ENCODE peak calls at places on chromosomes 6 and 20, in ten cellular contexts. O, E, M, C, Q, T, D, N, H and P are unnamed samples.

GRCh38 chr20:53922901-53923314 is 147.5 kb downstream of the BCAS1 start:
- DNase-seq in M (no peak), N (no peak), H (no peak), C (peak), T (no peak), O (no peak), D (no peak), Q (no peak), E (no peak), P (no peak)

GRCh38 chr6:135212020-135212806 is 31.1 kb downstream of the MYB start:
- DNase-seq in T (no peak), O (no peak), N (no peak), D (no peak), M (no peak), H (no peak), C (no peak), Q (no peak), E (no peak), P (no peak)

GRCh38 chr6:39642300-39642699 is 82.9 kb downstream of the KIF6 start:
- DNase-seq in N (no peak), H (no peak), T (no peak), Q (no peak), C (no peak), M (no peak), E (no peak), D (peak), O (no peak), P (no peak)

GRCh38 chr20:44089987-44090674 is 96.9 kb downstream of the JPH2 start:
- DNase-seq in T (peak), N (no peak), Q (no peak), C (peak), H (peak), M (no peak), O (no peak), D (no peak), E (peak), P (no peak)

GRCh38 chr6:20866038-20866437 is 331.8 kb downstream of the CDKAL1 start:
- DNase-seq in O (no peak), H (no peak), E (no peak), Q (no peak), C (no peak), T (no peak), M (no peak), N (no peak), D (no peak), P (no peak)

GRCh38 chr6:27871919-27872633 is 40.1 kb downstream of the OR2B2 start:
- DNase-seq in C (peak), M (peak), T (no peak), O (peak), E (peak), H (peak), D (peak), Q (peak), N (peak), P (peak)

GRCh38 chr6:161411265-161411944 is 137.5 kb upstream of the AGPAT4 start:
- DNase-seq in Q (no peak), M (no peak), O (no peak), T (no peak), C (no peak), E (no peak), N (no peak), H (no peak), D (no peak), P (no peak)

GRCh38 chr6:53702316-53702715 is 36.8 kb upstream of the KLHL31 start:
- DNase-seq in T (no peak), M (no peak), Q (no peak), C (no peak), O (no peak), D (no peak), E (no peak), N (no peak), H (no peak), P (no peak)

GRCh38 chr6:51640016-51640415 is 447.4 kb downstream of the PKHD1 start:
- DNase-seq in E (no peak), C (no peak), H (no peak), T (no peak), D (no peak), O (no peak), N (no peak), Q (no peak), M (no peak), P (no peak)

GRCh38 chr20:47727909-47728361 is 57.3 kb downstream of the SULF2 start:
- DNase-seq in E (no peak), H (no peak), C (no peak), O (no peak), D (no peak), N (no peak), Q (no peak), T (no peak), M (no peak), P (no peak)

GRCh38 chr6:170258395-170258794 is 32.5 kb downstream of the DLL1 start:
- DNase-seq in C (no peak), D (no peak), Q (no peak), E (no peak), T (no peak), H (peak), M (no peak), N (no peak), O (no peak), P (no peak)

GRCh38 chr6:5121956-5122355 is 36.8 kb downstream of the PPP1R3G start:
- DNase-seq in N (no peak), M (no peak), T (no peak), D (no peak), C (no peak), H (no peak), E (no peak), O (no peak), Q (no peak), P (no peak)

GRCh38 chr20:37877832-37878772 is 24.8 kb upstream of the VSTM2L start:
- DNase-seq in D (no peak), E (no peak), M (no peak), C (no peak), N (no peak), O (no peak), H (no peak), Q (no peak), T (no peak), P (no peak)

GRCh38 chr6:1197309-1197708 is 114.6 kb upstream of the FOXQ1 start:
- DNase-seq in N (no peak), D (no peak), O (no peak), M (no peak), T (no peak), H (no peak), Q (no peak), C (no peak), E (no peak), P (no peak)

GRCh38 chr6:15519681-15520080 is 143.1 kb downstream of the DTNBP1 start:
- DNase-seq in H (peak), Q (no peak), M (no peak), E (no peak), O (no peak), T (no peak), D (no peak), N (no peak), C (no peak), P (peak)

GRCh38 chr6:90068264-90068663 is 174.0 kb downstream of the GJA10 start:
- DNase-seq in Q (no peak), C (no peak), M (no peak), H (no peak), E (peak), O (no peak), T (peak), D (no peak), N (no peak), P (no peak)

GRCh38 chr20:31494131-31494530 is 19.0 kb downstream of the REM1 start:
- DNase-seq in O (no peak), N (no peak), C (no peak), H (no peak), Q (peak), E (no peak), T (peak), D (peak), M (no peak), P (no peak)

GRCh38 chr6:42251911-42252637 is 34.4 kb upstream of the MRPS10 start:
- DNase-seq in M (no peak), Q (no peak), O (peak), D (no peak), E (peak), C (peak), N (no peak), H (peak), T (no peak), P (no peak)

DNA sequence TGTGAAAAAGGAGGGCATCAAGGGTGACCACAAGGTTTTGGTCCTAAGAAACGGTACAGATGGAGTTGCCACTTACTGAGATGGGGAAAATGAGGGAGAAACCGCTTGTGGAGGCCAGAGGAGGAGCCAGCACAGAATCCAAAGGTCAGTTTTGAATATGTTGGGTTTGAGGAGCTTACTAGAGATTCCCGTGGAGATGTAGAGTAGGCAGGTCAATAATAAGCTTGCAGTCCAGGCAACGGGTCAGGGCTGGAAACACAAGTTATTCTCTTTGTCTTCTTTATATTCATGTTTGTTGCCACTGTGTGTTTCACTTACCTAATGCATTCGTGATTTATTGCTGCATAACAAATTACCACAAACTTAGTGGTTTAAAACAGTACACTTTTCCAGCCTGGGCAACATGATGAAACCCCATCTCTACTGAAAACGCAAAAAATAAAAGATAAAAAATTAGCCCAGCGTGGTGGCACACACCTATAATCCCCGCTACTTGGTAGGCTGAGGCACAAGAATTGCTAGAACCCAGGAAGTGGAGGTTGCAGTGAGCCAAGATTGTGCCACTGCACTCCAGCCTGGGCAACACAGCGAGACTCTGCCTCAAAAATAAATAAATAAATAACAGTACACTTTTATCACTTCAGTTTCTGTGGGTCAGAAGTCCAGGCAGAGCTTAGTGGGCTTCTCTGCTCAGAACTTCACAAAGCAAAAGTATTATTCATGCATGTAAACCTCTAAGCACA is 2.7 kb upstream of the BTN3A2 start:
- DNase-seq in M (no peak), O (no peak), T (no peak), D (no peak), E (no peak), H (no peak), Q (no peak), C (no peak), N (no peak), P (no peak)
- TF ChIP-seq POLR2AphosphoS5 in M (no peak), O (no peak), T (no peak), D (no peak), E (no peak), H (no peak), Q (no peak), C (no peak), N (no peak), P (no peak)

GRCh38 chr6:37019065-37019450 is 13.6 kb downstream of the FGD2 start:
- DNase-seq in T (no peak), O (no peak), N (no peak), E (no peak), Q (no peak), C (no peak), M (peak), H (no peak), D (no peak), P (peak)

GRCh38 chr6:37022135-37022863 is 16.8 kb downstream of the FGD2 start:
- DNase-seq in T (no peak), C (no peak), Q (no peak), D (no peak), H (no peak), N (no peak), M (no peak), O (no peak), E (no peak), P (no peak)

GRCh38 chr6:37018152-37019064 is 13.0 kb downstream of the FGD2 start:
- DNase-seq in C (peak), N (peak), H (peak), O (peak), E (peak), D (peak), M (peak), T (peak), Q (peak), P (peak)

GRCh38 chr6:37021356-37022129 is 16.1 kb downstream of the FGD2 start:
- DNase-seq in N (no peak), E (peak), T (no peak), M (no peak), C (peak), Q (no peak), O (no peak), D (peak), H (no peak), P (no peak)

GRCh38 chr6:37020426-37021211 is 15.2 kb downstream of the FGD2 start:
- DNase-seq in N (no peak), Q (no peak), C (peak), E (no peak), O (peak), D (peak), M (no peak), T (no peak), H (no peak), P (no peak)
- TF ChIP-seq POLR2AphosphoS5 in N (no peak), Q (no peak), C (no peak), E (no peak), O (peak), D (no peak), M (no peak), T (no peak), H (no peak), P (no peak)

GRCh38 chr6:13362432-13362831 is 34.1 kb upstream of the TBC1D7 start:
- DNase-seq in T (no peak), O (no peak), E (no peak), Q (no peak), D (no peak), M (no peak), H (no peak), N (no peak), C (no peak), P (no peak)

GRCh38 chr6:13367396-13367795 is 39.1 kb upstream of the TBC1D7 start:
- DNase-seq in D (no peak), C (no peak), M (no peak), H (no peak), O (no peak), N (no peak), T (no peak), Q (no peak), E (peak), P (no peak)

GRCh38 chr6:13368079-13368478 is 39.7 kb upstream of the TBC1D7 start:
- DNase-seq in E (no peak), T (no peak), M (no peak), Q (no peak), N (no peak), O (no peak), D (no peak), C (no peak), H (no peak), P (no peak)

GRCh38 chr6:13364842-13365241 is 36.5 kb upstream of the TBC1D7 start:
- DNase-seq in M (no peak), Q (no peak), T (no peak), E (no peak), D (no peak), H (no peak), O (no peak), N (no peak), C (no peak), P (no peak)

DNA sequence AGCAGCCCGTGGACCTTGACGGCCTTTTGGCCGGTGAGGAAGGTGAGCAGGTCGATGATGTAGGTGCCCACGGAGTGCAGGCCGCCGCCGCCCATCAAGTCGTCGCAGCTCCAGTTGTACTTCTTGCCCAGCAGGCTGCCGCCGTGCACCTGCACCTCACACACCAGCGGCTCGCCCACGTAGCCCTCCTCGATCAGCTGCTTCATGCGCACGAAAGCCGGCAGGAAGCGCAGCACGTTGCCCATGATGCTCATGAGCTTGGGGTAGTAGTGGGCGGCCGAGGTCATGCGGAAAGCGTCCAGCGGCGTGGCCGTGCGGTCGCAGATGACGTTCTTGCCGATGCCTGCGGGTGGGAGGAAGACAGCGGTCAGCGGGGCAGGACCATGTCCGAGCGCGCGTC is 37.0 kb upstream of the TBC1D7 start:
- DNase-seq in O (no peak), C (no peak), M (no peak), Q (no peak), E (no peak), H (no peak), D (no peak), T (no peak), N (no peak), P (no peak)
- TF ChIP-seq POLR2AphosphoS5 in O (no peak), C (no peak), M (no peak), Q (no peak), E (no peak), H (no peak), D (no peak), T (no peak), N (no peak), P (no peak)

GRCh38 chr6:44192428-44193041 is 24.2 kb upstream of the MYMX start:
- DNase-seq in M (no peak), Q (no peak), D (peak), E (peak), C (no peak), H (no peak), T (no peak), N (no peak), O (no peak), P (no peak)
- TF ChIP-seq POLR2AphosphoS5 in M (no peak), Q (no peak), D (peak), E (no peak), C (no peak), H (no peak), T (no peak), N (no peak), O (no peak), P (no peak)